ENCODE peak calls at places on chromosomes 1 and 21, in ten cellular contexts. Y, P, T, N, I, A, L, Z, S and Q are unnamed samples.

GRCh38 chr1:78035121-78035520 is 10.6 kb upstream of the GIPC2 start:
- DNase-seq in Y (no peak), P (no peak), T (no peak), N (no peak), I (no peak), A (no peak), L (no peak), Z (peak), S (no peak), Q (no peak)

GRCh38 chr1:234886081-234886874 is 242.4 kb downstream of the TOMM20 start:
- DNase-seq in Y (no peak), P (no peak), T (no peak), N (no peak), I (no peak), A (no peak), L (no peak), Z (peak), S (no peak), Q (no peak)

GRCh38 chr21:44681861-44682579 is at the start of gene KRTAP12-1:
- DNase-seq in Y (no peak), P (no peak), T (no peak), N (no peak), I (no peak), A (no peak), L (no peak), Z (no peak), S (no peak), Q (no peak)

GRCh38 chr1:9181176-9181906 is 52.4 kb upstream of the GPR157 start:
- DNase-seq in Y (peak), P (no peak), T (peak), N (peak), I (peak), A (peak), L (peak), Z (peak), S (peak), Q (peak)

GRCh38 chr1:229341811-229342304 is 989 bp downstream of the CCSAP start:
- DNase-seq in Y (no peak), P (no peak), T (no peak), N (no peak), I (peak), A (no peak), L (no peak), Z (peak), S (peak), Q (no peak)

GRCh38 chr1:83022206-83022605 is 976.7 kb downstream of the TTLL7 start:
- DNase-seq in Y (no peak), P (no peak), T (no peak), N (no peak), I (no peak), A (no peak), L (no peak), Z (no peak), S (no peak), Q (no peak)

GRCh38 chr1:89799495-89799894 is 21.3 kb upstream of the LRRC8D start:
- DNase-seq in Y (no peak), P (no peak), T (no peak), N (no peak), I (no peak), A (no peak), L (peak), Z (no peak), S (peak), Q (peak)

GRCh38 chr1:231584117-231584516 is 42.5 kb upstream of the DISC1 start:
- DNase-seq in Y (no peak), P (no peak), T (no peak), N (no peak), I (peak), A (no peak), L (peak), Z (peak), S (peak), Q (peak)

GRCh38 chr21:42286416-42286815 is 28.8 kb downstream of the TFF3 start:
- DNase-seq in Y (no peak), P (no peak), T (no peak), N (no peak), I (no peak), A (no peak), L (no peak), Z (no peak), S (no peak), Q (no peak)

GRCh38 chr1:23463286-23463685 is 20.7 kb downstream of the ASAP3 start:
- DNase-seq in Y (no peak), P (no peak), T (no peak), N (no peak), I (no peak), A (no peak), L (no peak), Z (no peak), S (no peak), Q (no peak)

GRCh38 chr1:86137458-86137857 is 19.1 kb downstream of the COL24A1 start:
- DNase-seq in Y (no peak), P (no peak), T (no peak), N (no peak), I (peak), A (no peak), L (no peak), Z (peak), S (no peak), Q (no peak)

GRCh38 chr1:224542783-224543440 is 73.2 kb upstream of the CNIH3 start:
- DNase-seq in Y (no peak), P (no peak), T (no peak), N (no peak), I (peak), A (no peak), L (peak), Z (peak), S (peak), Q (peak)

GRCh38 chr1:93615201-93616150 is 66.2 kb downstream of the BCAR3 start:
- DNase-seq in Y (no peak), P (no peak), T (no peak), N (no peak), I (peak), A (peak), L (peak), Z (peak), S (peak), Q (no peak)

GRCh38 chr1:230194525-230194924 is 127.5 kb downstream of the GALNT2 start:
- DNase-seq in Y (no peak), P (no peak), T (no peak), N (no peak), I (no peak), A (no peak), L (no peak), Z (no peak), S (no peak), Q (no peak)

GRCh38 chr1:159991513-159991912 is 37.5 kb upstream of the SLAMF9 start:
- DNase-seq in Y (no peak), P (no peak), T (no peak), N (no peak), I (peak), A (no peak), L (peak), Z (peak), S (no peak), Q (peak)

GRCh38 chr21:31557956-31558838 is 101.3 kb upstream of the SOD1 start:
- DNase-seq in Y (no peak), P (no peak), T (peak), N (peak), I (peak), A (no peak), L (peak), Z (no peak), S (peak), Q (no peak)

GRCh38 chr1:119506941-119507340 is at the start of gene HSD3B1:
- DNase-seq in Y (no peak), P (no peak), T (no peak), N (no peak), I (no peak), A (no peak), L (no peak), Z (no peak), S (peak), Q (no peak)

GRCh38 chr1:236425031-236425663 is 31.1 kb downstream of the EDARADD start:
- DNase-seq in Y (no peak), P (no peak), T (no peak), N (no peak), I (no peak), A (no peak), L (no peak), Z (no peak), S (peak), Q (no peak)

GRCh38 chr1:29280780-29281131 is 44.4 kb downstream of the PTPRU start:
- DNase-seq in Y (no peak), P (no peak), T (no peak), N (no peak), I (peak), A (no peak), L (peak), Z (peak), S (no peak), Q (no peak)

GRCh38 chr1:191671236-191671635 is 487.0 kb upstream of the RGS18 start:
- DNase-seq in Y (no peak), P (no peak), T (no peak), N (no peak), I (no peak), A (no peak), L (no peak), Z (no peak), S (no peak), Q (no peak)

GRCh38 chr21:39938086-39938611 is 70.9 kb downstream of the PCP4 start:
- DNase-seq in Y (no peak), P (no peak), T (no peak), N (no peak), I (no peak), A (peak), L (no peak), Z (no peak), S (no peak), Q (no peak)

GRCh38 chr1:230352537-230352936 is 73.6 kb downstream of the PGBD5 start:
- DNase-seq in Y (no peak), P (no peak), T (no peak), N (no peak), I (no peak), A (no peak), L (no peak), Z (no peak), S (no peak), Q (no peak)

GRCh38 chr1:160429702-160430535 is 29.6 kb downstream of the VANGL2 start:
- DNase-seq in Y (no peak), P (no peak), T (no peak), N (no peak), I (no peak), A (no peak), L (no peak), Z (no peak), S (no peak), Q (no peak)

GRCh38 chr1:6275826-6276764 is 15.2 kb upstream of the GPR153 start:
- DNase-seq in Y (no peak), P (no peak), T (no peak), N (no peak), I (peak), A (no peak), L (no peak), Z (peak), S (no peak), Q (no peak)

GRCh38 chr1:228777211-228777610 is 41.9 kb downstream of the RHOU start:
- DNase-seq in Y (no peak), P (no peak), T (no peak), N (no peak), I (no peak), A (no peak), L (no peak), Z (no peak), S (no peak), Q (no peak)

GRCh38 chr1:77438239-77438913 is 156.6 kb downstream of the AK5 start:
- DNase-seq in Y (no peak), P (no peak), T (no peak), N (no peak), I (peak), A (no peak), L (peak), Z (peak), S (no peak), Q (no peak)

GRCh38 chr1:62530516-62531154 is 66.7 kb upstream of the ANGPTL3 start:
- DNase-seq in Y (no peak), P (no peak), T (no peak), N (peak), I (peak), A (no peak), L (peak), Z (peak), S (peak), Q (peak)

GRCh38 chr1:45612941-45613579 is 10.8 kb downstream of the CCDC17 start:
- DNase-seq in Y (no peak), P (no peak), T (no peak), N (no peak), I (no peak), A (no peak), L (no peak), Z (no peak), S (no peak), Q (no peak)

GRCh38 chr1:206932271-206932670 is 10.5 kb upstream of the FCMR start:
- DNase-seq in Y (no peak), P (no peak), T (no peak), N (no peak), I (no peak), A (no peak), L (no peak), Z (no peak), S (no peak), Q (no peak)

GRCh38 chr1:194598098-194598497 is 1411.7 kb upstream of the B3GALT2 start:
- DNase-seq in Y (no peak), P (no peak), T (no peak), N (no peak), I (peak), A (no peak), L (no peak), Z (no peak), S (no peak), Q (no peak)

GRCh38 chr1:195336718-195337269 is 1271.4 kb downstream of the KCNT2 start:
- DNase-seq in Y (no peak), P (no peak), T (no peak), N (no peak), I (no peak), A (no peak), L (no peak), Z (no peak), S (no peak), Q (no peak)

GRCh38 chr1:4650486-4650885 is 3.9 kb upstream of the AJAP1 start:
- DNase-seq in Y (no peak), P (no peak), T (no peak), N (no peak), I (peak), A (no peak), L (no peak), Z (peak), S (peak), Q (no peak)

GRCh38 chr1:188479146-188479545 is 1650.4 kb downstream of the PLA2G4A start:
- DNase-seq in Y (no peak), P (no peak), T (no peak), N (no peak), I (no peak), A (no peak), L (no peak), Z (no peak), S (no peak), Q (no peak)

GRCh38 chr21:45735259-45736000 is 91.9 kb downstream of the PCBP3 start:
- DNase-seq in Y (no peak), P (no peak), T (no peak), N (no peak), I (no peak), A (no peak), L (no peak), Z (no peak), S (no peak), Q (no peak)

GRCh38 chr21:46008893-46009635 is 27.5 kb downstream of the COL6A1 start:
- DNase-seq in Y (no peak), P (no peak), T (no peak), N (no peak), I (no peak), A (no peak), L (no peak), Z (no peak), S (no peak), Q (no peak)

GRCh38 chr1:1281533-1282321 is 1.5 kb downstream of the SCNN1D start:
- DNase-seq in Y (no peak), P (no peak), T (no peak), N (no peak), I (no peak), A (no peak), L (peak), Z (peak), S (no peak), Q (peak)

GRCh38 chr1:228279011-228279721 is 71.3 kb downstream of the OBSCN start:
- DNase-seq in Y (no peak), P (no peak), T (no peak), N (no peak), I (no peak), A (no peak), L (no peak), Z (no peak), S (no peak), Q (no peak)

GRCh38 chr1:21909787-21910503 is 27.2 kb downstream of the HSPG2 start:
- DNase-seq in Y (no peak), P (no peak), T (no peak), N (no peak), I (peak), A (no peak), L (peak), Z (peak), S (no peak), Q (no peak)

GRCh38 chr1:148362141-148362929 is 120.8 kb downstream of the PPIAL4G start:
- DNase-seq in Y (no peak), P (no peak), T (no peak), N (no peak), I (peak), A (no peak), L (no peak), Z (peak), S (peak), Q (no peak)